ENCODE peak calls at places on chromosomes 16 and 17, in six cellular contexts. J is stimulated activated CD4-positive, alpha-beta T cell treated with anti-CD3 and anti-CD28 coated beads, Interleukin-1b, Interleukin-23, amount 100 ng/mL, for 1 hour; T is GM23248; P is KBM-7; Z is NCI-H345; F is EH. A is an unnamed sample.

GRCh38 chr16:50267151-50267631 is 840 bp downstream of the ADCY7 start:
- DNase-seq in J (no peak), P (no peak), T (no peak), Z (no peak), F (no peak), A (no peak)

GRCh38 chr16:49023095-49023494 is 258.5 kb downstream of the CBLN1 start:
- DNase-seq in P (no peak), Z (no peak), J (no peak), T (peak; percentile 9), F (peak; percentile 66), A (no peak)

GRCh38 chr16:65249768-65250167 is 127.9 kb upstream of the CDH11 start:
- DNase-seq in Z (no peak), F (no peak), T (peak; percentile 62), J (no peak), P (no peak), A (peak; percentile 11)

GRCh38 chr17:59620518-59621259 is 994 bp downstream of the CLTC start:
- DNase-seq in P (peak; percentile 59), J (peak; percentile 24), T (peak; percentile 68), F (peak; percentile 54), Z (peak; percentile 45), A (peak; percentile 87)

GRCh38 chr16:2425008-2425518 is 4.2 kb upstream of the CCNF start:
- DNase-seq in J (no peak), T (no peak), F (no peak), Z (no peak), P (no peak), A (no peak)

GRCh38 chr16:68737730-68738590 is 868 bp downstream of the CDH1 start:
- DNase-seq in T (no peak), F (no peak), Z (peak; percentile 37), P (no peak), J (no peak), A (no peak)

GRCh38 chr16:88764913-88765349 is 20.1 kb downstream of the PIEZO1 start:
- DNase-seq in T (peak; percentile 36), J (no peak), P (no peak), F (peak; percentile 49), Z (no peak), A (no peak)

GRCh38 chr16:6892961-6893360 is 439.7 kb upstream of the RBFOX1 start:
- DNase-seq in Z (no peak), F (no peak), J (no peak), P (no peak), T (no peak), A (no peak)

GRCh38 chr16:52379551-52379950 is 167.4 kb downstream of the TOX3 start:
- DNase-seq in T (no peak), Z (no peak), P (no peak), F (no peak), J (no peak), A (no peak)